ENCODE peak calls at places on chromosomes 12 and 14, in nine cellular contexts. T is HepG2; R is activated naive CD8-positive, alpha-beta T cell treated with anti-CD3 and anti-CD28 coated beads, Interleukin-2, amount 10 ng/mL, durations not matched to agents 7 days and 5 days; V is left cardiac atrium; W is thoracic aorta; E is Right ventricle myocardium inferior; A is naive thymus-derived CD4-positive, alpha-beta T cell; F is pancreas; X is stimulated activated memory B cell treated with anti-CD40 and anti-IgM and Interleukin-4, amounts not matched to agents 10 μg/mL and 1 μg/mL and 100 μg/mL, for 72 hours. U is an unnamed sample.

GRCh38 chr12:63400746-63401145 is 249.7 kb upstream of the AVPR1A start:
- ATAC-seq in T (peak; percentile 34), R (no peak), V (no peak), W (no peak), E (peak; percentile 16), A (no peak), F (no peak), X (no peak), U (peak; percentile 22)

GRCh38 chr12:96570579-96570978 is 81.2 kb downstream of the CFAP54 start:
- ATAC-seq in T (no peak), R (no peak), V (no peak), W (no peak), E (no peak), A (no peak), F (no peak), X (no peak), U (no peak)

GRCh38 chr12:124837958-124838803 is 25.5 kb downstream of the SCARB1 start:
- ATAC-seq in T (peak; percentile 87), R (no peak), V (peak; percentile 49), W (no peak), E (peak; percentile 89), A (no peak), F (peak; percentile 87), X (no peak), U (peak; percentile 76)

GRCh38 chr14:62428429-62429203 is 616.6 kb downstream of the KCNH5 start:
- ATAC-seq in T (no peak), R (no peak), V (no peak), W (no peak), E (no peak), A (no peak), F (no peak), X (no peak), U (no peak)

GRCh38 chr12:2163172-2163927 is 110.6 kb downstream of the CACNA1C start:
- ATAC-seq in T (peak; percentile 87), R (no peak), V (peak; percentile 92), W (peak; percentile 71), E (peak; percentile 94), A (no peak), F (peak; percentile 71), X (no peak), U (peak; percentile 84)

GRCh38 chr12:50033317-50033679 is 8.0 kb upstream of the RACGAP1 start:
- ATAC-seq in T (no peak), R (no peak), V (peak; percentile 19), W (no peak), E (peak; percentile 60), A (peak; percentile 73), F (peak; percentile 86), X (peak; percentile 34), U (no peak)

GRCh38 chr12:87259405-87259804 is 769.8 kb downstream of the C12orf50 start:
- ATAC-seq in T (no peak), R (no peak), V (no peak), W (no peak), E (no peak), A (no peak), F (no peak), X (no peak), U (no peak)

GRCh38 chr12:104724992-104725585 is 233.0 kb downstream of the SLC41A2 start:
- ATAC-seq in T (no peak), R (no peak), V (no peak), W (no peak), E (no peak), A (no peak), F (no peak), X (no peak), U (no peak)

GRCh38 chr12:110244829-110245228 is 36.2 kb upstream of the ATP2A2 start:
- ATAC-seq in T (no peak), R (no peak), V (peak; percentile 69), W (no peak), E (peak; percentile 78), A (no peak), F (no peak), X (no peak), U (no peak)

GRCh38 chr14:68424443-68425172 is 368.3 kb downstream of the ZFP36L1 start:
- ATAC-seq in T (no peak), R (no peak), V (no peak), W (no peak), E (no peak), A (no peak), F (no peak), X (no peak), U (no peak)

GRCh38 chr12:15268927-15269552 is 47.8 kb upstream of the RERG start:
- ATAC-seq in T (peak; percentile 76), R (peak; percentile 58), V (peak; percentile 59), W (peak; percentile 69), E (peak; percentile 46), A (peak; percentile 79), F (peak; percentile 95), X (no peak), U (peak; percentile 63)

GRCh38 chr12:24901975-24902461 is 46.9 kb downstream of the BCAT1 start:
- ATAC-seq in T (no peak), R (peak; percentile 11), V (no peak), W (no peak), E (no peak), A (no peak), F (peak; percentile 8), X (no peak), U (no peak)

GRCh38 chr12:115337693-115338543 is 653.9 kb upstream of the TBX3 start:
- ATAC-seq in T (no peak), R (no peak), V (peak; percentile 72), W (peak; percentile 72), E (peak; percentile 77), A (no peak), F (peak; percentile 31), X (no peak), U (peak; percentile 76)

GRCh38 chr12:94289551-94290312 is 141.4 kb downstream of the PLXNC1 start:
- ATAC-seq in T (no peak), R (no peak), V (peak; percentile 43), W (no peak), E (peak; percentile 71), A (no peak), F (peak; percentile 44), X (no peak), U (peak; percentile 69)

GRCh38 chr12:64560395-64561301 is 49.6 kb upstream of the RASSF3 start:
- ATAC-seq in T (peak; percentile 49), R (no peak), V (no peak), W (no peak), E (no peak), A (peak; percentile 56), F (peak; percentile 58), X (no peak), U (peak; percentile 43)

GRCh38 chr12:109892748-109893147 is 7.3 kb upstream of the TCHP start:
- ATAC-seq in T (no peak), R (peak; percentile 80), V (no peak), W (no peak), E (no peak), A (peak; percentile 36), F (no peak), X (peak; percentile 75), U (no peak)

GRCh38 chr14:64942531-64943111 is at the start of gene GPX2:
- ATAC-seq in T (peak; percentile 80), R (no peak), V (no peak), W (no peak), E (no peak), A (no peak), F (peak; percentile 85), X (no peak), U (no peak)

GRCh38 chr12:100472325-100472724 is 1.3 kb upstream of the NR1H4 start:
- ATAC-seq in T (no peak), R (no peak), V (no peak), W (no peak), E (no peak), A (no peak), F (no peak), X (no peak), U (no peak)

GRCh38 chr12:72829838-72830237 is 557.7 kb downstream of the TRHDE start:
- ATAC-seq in T (no peak), R (no peak), V (no peak), W (no peak), E (no peak), A (no peak), F (no peak), X (no peak), U (no peak)

GRCh38 chr12:64687816-64688599 is 71.2 kb downstream of the GNS start:
- ATAC-seq in T (peak; percentile 87), R (peak; percentile 12), V (no peak), W (no peak), E (no peak), A (no peak), F (peak; percentile 19), X (no peak), U (peak; percentile 32)

GRCh38 chr14:102279282-102279681 is 25.7 kb downstream of the MOK start:
- ATAC-seq in T (no peak), R (no peak), V (no peak), W (no peak), E (no peak), A (no peak), F (peak; percentile 20), X (no peak), U (no peak)

GRCh38 chr12:126926023-126926600 is 1340.9 kb upstream of the TMEM132C start:
- ATAC-seq in T (no peak), R (no peak), V (no peak), W (no peak), E (no peak), A (no peak), F (no peak), X (no peak), U (no peak)

GRCh38 chr14:29763342-29763858 is 164.2 kb downstream of the PRKD1 start:
- ATAC-seq in T (no peak), R (no peak), V (no peak), W (no peak), E (no peak), A (no peak), F (peak; percentile 32), X (no peak), U (no peak)